ENCODE peak calls at places on chromosome 11, in seven cellular contexts. One of them, this sample, is unnamed.

GRCh38 chr11:11733246-11733763 is 108.5 kb upstream of the USP47 start:
- DNase-seq in uterus: no peak
- DNase-seq in sigmoid colon: no peak
- DNase-seq in testis: no peak
- DNase-seq in endothelial cell of umbilical vein: no peak
- DNase-seq in right lobe of liver: no peak
- DNase-seq in body of pancreas: no peak
- DNase-seq in this sample: no peak

GRCh38 chr11:15053201-15053685 is 20.1 kb upstream of the CALCB start:
- DNase-seq in uterus: no peak
- DNase-seq in sigmoid colon: no peak
- DNase-seq in testis: no peak
- DNase-seq in endothelial cell of umbilical vein: no peak
- DNase-seq in right lobe of liver: no peak
- DNase-seq in body of pancreas: no peak
- DNase-seq in this sample: no peak

GRCh38 chr11:100639140-100639539 is 47.9 kb upstream of the ARHGAP42 start:
- DNase-seq in uterus: no peak
- DNase-seq in sigmoid colon: no peak
- DNase-seq in testis: peak
- DNase-seq in endothelial cell of umbilical vein: peak
- DNase-seq in right lobe of liver: no peak
- DNase-seq in body of pancreas: peak
- DNase-seq in this sample: no peak

GRCh38 chr11:67195971-67196418 is 70.3 kb upstream of the GRK2 start:
- DNase-seq in uterus: peak
- DNase-seq in sigmoid colon: no peak
- DNase-seq in testis: no peak
- DNase-seq in endothelial cell of umbilical vein: no peak
- DNase-seq in right lobe of liver: no peak
- DNase-seq in body of pancreas: no peak
- DNase-seq in this sample: no peak

GRCh38 chr11:27642954-27643353 is 57.3 kb downstream of the BDNF start:
- DNase-seq in uterus: no peak
- DNase-seq in sigmoid colon: no peak
- DNase-seq in testis: no peak
- DNase-seq in endothelial cell of umbilical vein: no peak
- DNase-seq in right lobe of liver: no peak
- DNase-seq in body of pancreas: no peak
- DNase-seq in this sample: no peak

GRCh38 chr11:1541474-1542204 is 30.4 kb downstream of the DUSP8 start:
- DNase-seq in uterus: no peak
- DNase-seq in sigmoid colon: no peak
- DNase-seq in testis: no peak
- DNase-seq in endothelial cell of umbilical vein: no peak
- DNase-seq in right lobe of liver: no peak
- DNase-seq in body of pancreas: no peak
- DNase-seq in this sample: no peak

GRCh38 chr11:133945087-133945974 is 11.4 kb downstream of the IGSF9B start:
- DNase-seq in uterus: peak
- DNase-seq in sigmoid colon: peak
- DNase-seq in testis: peak
- DNase-seq in endothelial cell of umbilical vein: no peak
- DNase-seq in right lobe of liver: no peak
- DNase-seq in body of pancreas: no peak
- DNase-seq in this sample: peak

GRCh38 chr11:73157141-73158010 is 15.3 kb upstream of the FCHSD2 start:
- DNase-seq in uterus: peak
- DNase-seq in sigmoid colon: peak
- DNase-seq in testis: peak
- DNase-seq in endothelial cell of umbilical vein: no peak
- DNase-seq in right lobe of liver: peak
- DNase-seq in body of pancreas: no peak
- DNase-seq in this sample: peak

GRCh38 chr11:18986744-18987143 is 47.5 kb upstream of the MRGPRX1 start:
- DNase-seq in uterus: no peak
- DNase-seq in sigmoid colon: no peak
- DNase-seq in testis: no peak
- DNase-seq in endothelial cell of umbilical vein: no peak
- DNase-seq in right lobe of liver: no peak
- DNase-seq in body of pancreas: no peak
- DNase-seq in this sample: no peak

GRCh38 chr11:128328955-128329551 is 258.3 kb downstream of the ETS1 start:
- DNase-seq in uterus: no peak
- DNase-seq in sigmoid colon: no peak
- DNase-seq in testis: no peak
- DNase-seq in endothelial cell of umbilical vein: peak
- DNase-seq in right lobe of liver: peak
- DNase-seq in body of pancreas: no peak
- DNase-seq in this sample: peak

GRCh38 chr11:103862049-103862826 is 174.2 kb upstream of the DDI1 start:
- DNase-seq in uterus: no peak
- DNase-seq in sigmoid colon: no peak
- DNase-seq in testis: no peak
- DNase-seq in endothelial cell of umbilical vein: no peak
- DNase-seq in right lobe of liver: no peak
- DNase-seq in body of pancreas: no peak
- DNase-seq in this sample: no peak

GRCh38 chr11:3614742-3615171 is 27.0 kb downstream of the ART5 start:
- DNase-seq in uterus: no peak
- DNase-seq in sigmoid colon: no peak
- DNase-seq in testis: no peak
- DNase-seq in endothelial cell of umbilical vein: no peak
- DNase-seq in right lobe of liver: no peak
- DNase-seq in body of pancreas: no peak
- DNase-seq in this sample: no peak

GRCh38 chr11:101215069-101215468 is 85.5 kb upstream of the PGR start:
- DNase-seq in uterus: no peak
- DNase-seq in sigmoid colon: no peak
- DNase-seq in testis: no peak
- DNase-seq in endothelial cell of umbilical vein: no peak
- DNase-seq in right lobe of liver: no peak
- DNase-seq in body of pancreas: no peak
- DNase-seq in this sample: no peak

GRCh38 chr11:64306876-64307622 is 1.7 kb downstream of the ESRRA start:
- DNase-seq in uterus: no peak
- DNase-seq in sigmoid colon: peak
- DNase-seq in testis: no peak
- DNase-seq in endothelial cell of umbilical vein: no peak
- DNase-seq in right lobe of liver: peak
- DNase-seq in body of pancreas: peak
- DNase-seq in this sample: no peak

GRCh38 chr11:76164081-76164480 is 42.2 kb downstream of the WNT11 start:
- DNase-seq in uterus: no peak
- DNase-seq in sigmoid colon: no peak
- DNase-seq in testis: no peak
- DNase-seq in endothelial cell of umbilical vein: no peak
- DNase-seq in right lobe of liver: no peak
- DNase-seq in body of pancreas: no peak
- DNase-seq in this sample: no peak

GRCh38 chr11:121119444-121119843 is 18.4 kb downstream of the TECTA start:
- DNase-seq in uterus: no peak
- DNase-seq in sigmoid colon: no peak
- DNase-seq in testis: no peak
- DNase-seq in endothelial cell of umbilical vein: no peak
- DNase-seq in right lobe of liver: no peak
- DNase-seq in body of pancreas: no peak
- DNase-seq in this sample: no peak

GRCh38 chr11:16454284-16454683 is 97.9 kb upstream of the SOX6 start:
- DNase-seq in uterus: no peak
- DNase-seq in sigmoid colon: no peak
- DNase-seq in testis: no peak
- DNase-seq in endothelial cell of umbilical vein: no peak
- DNase-seq in right lobe of liver: no peak
- DNase-seq in body of pancreas: no peak
- DNase-seq in this sample: no peak

GRCh38 chr11:85884581-85885021 is 29.4 kb downstream of the CCDC83 start:
- DNase-seq in uterus: no peak
- DNase-seq in sigmoid colon: no peak
- DNase-seq in testis: no peak
- DNase-seq in endothelial cell of umbilical vein: no peak
- DNase-seq in right lobe of liver: no peak
- DNase-seq in body of pancreas: no peak
- DNase-seq in this sample: no peak

GRCh38 chr11:128581908-128582307 is 5.5 kb downstream of the ETS1 start:
- DNase-seq in uterus: no peak
- DNase-seq in sigmoid colon: no peak
- DNase-seq in testis: no peak
- DNase-seq in endothelial cell of umbilical vein: no peak
- DNase-seq in right lobe of liver: no peak
- DNase-seq in body of pancreas: no peak
- DNase-seq in this sample: no peak

GRCh38 chr11:120549346-120549745 is 37.8 kb downstream of the GRIK4 start:
- DNase-seq in uterus: no peak
- DNase-seq in sigmoid colon: no peak
- DNase-seq in testis: no peak
- DNase-seq in endothelial cell of umbilical vein: no peak
- DNase-seq in right lobe of liver: no peak
- DNase-seq in body of pancreas: no peak
- DNase-seq in this sample: no peak

GRCh38 chr11:28965824-28966223 is 857.6 kb downstream of the METTL15 start:
- DNase-seq in uterus: no peak
- DNase-seq in sigmoid colon: no peak
- DNase-seq in testis: no peak
- DNase-seq in endothelial cell of umbilical vein: no peak
- DNase-seq in right lobe of liver: no peak
- DNase-seq in body of pancreas: no peak
- DNase-seq in this sample: no peak

GRCh38 chr11:64180871-64181270 is 5.1 kb upstream of the STIP1 start:
- DNase-seq in uterus: no peak
- DNase-seq in sigmoid colon: no peak
- DNase-seq in testis: no peak
- DNase-seq in endothelial cell of umbilical vein: no peak
- DNase-seq in right lobe of liver: no peak
- DNase-seq in body of pancreas: no peak
- DNase-seq in this sample: no peak

GRCh38 chr11:19093976-19094375 is 23.0 kb upstream of the ZDHHC13 start:
- DNase-seq in uterus: no peak
- DNase-seq in sigmoid colon: no peak
- DNase-seq in testis: no peak
- DNase-seq in endothelial cell of umbilical vein: no peak
- DNase-seq in right lobe of liver: no peak
- DNase-seq in body of pancreas: no peak
- DNase-seq in this sample: no peak

GRCh38 chr11:104098132-104098531 is 61.7 kb downstream of the DDI1 start:
- DNase-seq in uterus: no peak
- DNase-seq in sigmoid colon: no peak
- DNase-seq in testis: no peak
- DNase-seq in endothelial cell of umbilical vein: no peak
- DNase-seq in right lobe of liver: no peak
- DNase-seq in body of pancreas: no peak
- DNase-seq in this sample: no peak

DNA sequence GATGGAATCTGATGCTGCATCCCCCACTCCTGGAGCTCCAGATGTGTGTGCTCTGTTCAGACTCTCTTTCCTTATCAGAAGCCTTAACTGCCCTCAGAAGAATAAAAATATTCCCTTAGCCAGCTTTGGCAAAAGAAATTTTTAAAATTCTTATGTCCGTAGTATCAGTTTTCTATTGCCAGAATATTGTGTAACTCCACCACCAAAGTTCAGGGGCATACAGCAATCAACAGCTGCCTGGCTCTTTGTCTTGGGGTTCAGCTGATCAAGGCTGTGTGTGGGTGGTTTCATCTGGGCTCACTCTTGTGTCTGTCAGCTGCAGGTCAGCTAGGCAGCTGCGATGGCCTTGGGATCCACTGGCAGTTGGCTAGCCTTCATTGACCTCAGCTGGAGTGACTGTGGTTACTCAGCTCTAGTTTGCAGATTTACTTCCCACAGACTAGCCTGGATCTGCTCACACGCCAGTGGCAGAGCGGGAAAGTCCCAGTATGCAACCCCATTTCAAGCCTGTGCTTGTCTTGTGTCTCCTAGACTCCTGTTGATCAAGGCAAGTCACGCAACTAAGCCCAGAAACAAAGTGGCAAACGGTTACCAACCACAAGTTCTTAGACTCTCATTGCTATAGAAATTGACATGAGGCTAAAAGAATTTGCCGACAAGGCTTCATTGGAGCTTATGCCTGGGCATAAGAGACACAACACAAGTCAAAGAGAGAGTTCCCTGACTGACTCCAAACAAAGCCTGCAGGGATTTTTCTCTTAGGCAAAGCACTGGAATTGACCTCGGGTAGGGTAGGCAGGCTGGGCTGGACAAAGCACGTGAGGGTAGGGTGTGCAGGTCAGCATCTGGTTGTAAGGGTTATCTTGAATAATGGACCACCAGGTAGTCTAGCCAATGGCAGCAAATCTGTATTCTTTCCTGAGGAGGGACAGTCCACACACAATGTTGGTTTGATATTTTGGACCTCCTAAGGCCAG is 7.5 kb downstream of the TMEM138 start:
- DNase-seq in uterus: peak
- DNase-seq in sigmoid colon: peak
- DNase-seq in testis: peak
- DNase-seq in endothelial cell of umbilical vein: no peak
- DNase-seq in right lobe of liver: peak
- DNase-seq in body of pancreas: peak
- DNase-seq in this sample: peak
- TF ChIP-seq POLR2A in uterus: no peak
- TF ChIP-seq POLR2A in sigmoid colon: no peak
- TF ChIP-seq POLR2A in testis: no peak
- TF ChIP-seq POLR2A in endothelial cell of umbilical vein: no peak
- TF ChIP-seq POLR2A in right lobe of liver: no peak
- TF ChIP-seq POLR2A in body of pancreas: no peak
- TF ChIP-seq POLR2A in this sample: no peak

DNA sequence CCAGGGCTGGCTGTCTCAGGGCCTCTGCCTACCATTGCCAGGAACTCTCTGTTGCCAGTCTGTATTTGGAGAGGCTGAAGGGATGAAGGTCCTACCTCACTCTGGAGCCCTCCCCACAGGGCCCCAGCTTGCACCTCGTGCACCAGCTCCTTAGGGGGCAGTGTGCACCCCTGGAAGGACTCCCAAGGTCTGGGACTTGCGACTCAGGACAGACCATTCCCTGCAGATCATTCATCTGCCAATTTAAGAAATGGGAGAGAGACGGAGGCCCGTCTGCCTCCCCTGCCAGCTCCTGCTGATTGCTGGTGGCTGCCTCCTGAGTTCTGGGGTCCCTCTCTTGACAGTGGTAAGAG is 27.5 kb upstream of the MALAT1 start:
- DNase-seq in uterus: peak
- DNase-seq in sigmoid colon: peak
- DNase-seq in testis: peak
- DNase-seq in endothelial cell of umbilical vein: peak
- DNase-seq in right lobe of liver: peak
- DNase-seq in body of pancreas: peak
- DNase-seq in this sample: peak
- TF ChIP-seq CTCF in uterus: peak
- TF ChIP-seq CTCF in sigmoid colon: peak
- TF ChIP-seq CTCF in testis: peak
- TF ChIP-seq CTCF in endothelial cell of umbilical vein: peak
- TF ChIP-seq CTCF in right lobe of liver: peak
- TF ChIP-seq CTCF in body of pancreas: peak
- TF ChIP-seq CTCF in this sample: peak

GRCh38 chr11:112877561-112877960 is 83.7 kb upstream of the NCAM1 start:
- DNase-seq in uterus: no peak
- DNase-seq in sigmoid colon: no peak
- DNase-seq in testis: no peak
- DNase-seq in endothelial cell of umbilical vein: no peak
- DNase-seq in right lobe of liver: no peak
- DNase-seq in body of pancreas: no peak
- DNase-seq in this sample: no peak
- H3K27ac ChIP-seq in uterus: no peak
- H3K27ac ChIP-seq in sigmoid colon: no peak
- H3K27ac ChIP-seq in testis: no peak
- H3K27ac ChIP-seq in endothelial cell of umbilical vein: no peak
- H3K27ac ChIP-seq in right lobe of liver: no peak
- H3K27ac ChIP-seq in body of pancreas: no peak
- H3K27ac ChIP-seq in this sample: no peak

GRCh38 chr11:8768625-8769333 is 86.2 kb downstream of the RPL27A start:
- DNase-seq in uterus: no peak
- DNase-seq in sigmoid colon: no peak
- DNase-seq in testis: peak
- DNase-seq in endothelial cell of umbilical vein: no peak
- DNase-seq in right lobe of liver: peak
- DNase-seq in body of pancreas: peak
- DNase-seq in this sample: peak
- TF ChIP-seq POLR2A in uterus: no peak
- TF ChIP-seq POLR2A in sigmoid colon: no peak
- TF ChIP-seq POLR2A in testis: no peak
- TF ChIP-seq POLR2A in endothelial cell of umbilical vein: no peak
- TF ChIP-seq POLR2A in right lobe of liver: no peak
- TF ChIP-seq POLR2A in body of pancreas: no peak
- TF ChIP-seq POLR2A in this sample: no peak

This sample was measured in heart left ventricle.